ENCODE peak calls at places on chromosomes 5 and 9, in four cellular contexts. V is cardiac muscle cell, F is uterus, T is BJ. U is an unnamed sample.

GRCh38 chr9:87950765-87951488 is 23.4 kb downstream of the CDK20 start:
- DNase-seq in F (no peak), V (peak; percentile 44), T (no peak), U (peak; percentile 44)

GRCh38 chr9:116695441-116695840 is 8.3 kb downstream of the TRIM32 start:
- DNase-seq in F (no peak), T (no peak), V (no peak), U (no peak)

GRCh38 chr9:90960941-90961340 is 159.3 kb downstream of the SYK start:
- DNase-seq in F (no peak), T (no peak), V (no peak), U (peak; percentile 20)

GRCh38 chr5:149962040-149962439 is 1.5 kb downstream of the SLC26A2 start:
- DNase-seq in T (no peak), F (no peak), V (peak; percentile 34), U (peak; percentile 78)

GRCh38 chr5:106262395-106262794 is 1408.3 kb downstream of the EFNA5 start:
- DNase-seq in T (no peak), F (no peak), V (no peak), U (no peak)

GRCh38 chr9:94802795-94803194 is 76.3 kb downstream of the AOPEP start:
- DNase-seq in V (no peak), F (no peak), T (no peak), U (no peak)

GRCh38 chr5:176529824-176530195 is 7.4 kb downstream of the RNF44 start:
- DNase-seq in V (no peak), T (no peak), F (no peak), U (no peak)

GRCh38 chr5:122492675-122493074 is 180.6 kb downstream of the SNCAIP start:
- DNase-seq in V (no peak), T (no peak), F (no peak), U (no peak)

GRCh38 chr9:12503606-12504122 is 189.5 kb upstream of the TYRP1 start:
- DNase-seq in V (no peak), F (no peak), T (no peak), U (no peak)

GRCh38 chr5:59709346-59709821 is 184.1 kb downstream of the PDE4D start:
- DNase-seq in T (no peak), V (no peak), F (no peak), U (no peak)

GRCh38 chr5:172086312-172086975 is 80.0 kb upstream of the FBXW11 start:
- DNase-seq in F (no peak), T (no peak), V (no peak), U (no peak)

GRCh38 chr9:133306242-133307194 is 29.5 kb downstream of the SURF6 start:
- DNase-seq in F (no peak), V (no peak), T (no peak), U (no peak)

GRCh38 chr9:85884236-85884635 is 56.7 kb upstream of the NAA35 start:
- DNase-seq in F (no peak), V (no peak), T (no peak), U (no peak)

GRCh38 chr9:111525056-111525977 is at the start of gene ZNF483:
- DNase-seq in F (peak; percentile 83), V (peak; percentile 91), T (peak; percentile 13), U (peak; percentile 72)

GRCh38 chr5:28328691-28329090 is 1290.3 kb upstream of the CDH9 start:
- DNase-seq in T (no peak), V (no peak), F (no peak), U (no peak)

GRCh38 chr9:93684161-93684765 is 107.9 kb downstream of the PHF2 start:
- DNase-seq in F (no peak), T (no peak), V (no peak), U (no peak)

GRCh38 chr9:123611228-123611627 is 255.2 kb downstream of the CRB2 start:
- DNase-seq in T (peak; percentile 19), V (no peak), F (no peak), U (peak; percentile 65)

GRCh38 chr9:130446111-130446861 is 1.5 kb downstream of the ASS1 start:
- DNase-seq in V (peak; percentile 67), T (peak; percentile 90), F (peak; percentile 97), U (peak; percentile 96)

GRCh38 chr9:87250205-87250604 is 247.5 kb upstream of the DAPK1 start:
- DNase-seq in T (no peak), F (no peak), V (no peak), U (no peak)

GRCh38 chr5:34563951-34564705 is 92.0 kb upstream of the RAI14 start:
- DNase-seq in V (no peak), T (no peak), F (peak; percentile 37), U (peak; percentile 61)

GRCh38 chr9:16205455-16205854 is 652.6 kb downstream of the CCDC171 start:
- DNase-seq in V (no peak), T (no peak), F (no peak), U (peak; percentile 52)

GRCh38 chr5:107815109-107815508 is 144.4 kb upstream of the EFNA5 start:
- DNase-seq in T (no peak), V (no peak), F (no peak), U (no peak)

GRCh38 chr9:121026260-121026691 is 23.8 kb downstream of the C5 start:
- DNase-seq in F (no peak), T (no peak), V (no peak), U (no peak)

GRCh38 chr9:134619456-134619982 is 22.1 kb upstream of the COL5A1 start:
- DNase-seq in V (no peak), T (no peak), F (no peak), U (no peak)

GRCh38 chr5:52604151-52604550 is 183.6 kb upstream of the ITGA1 start:
- DNase-seq in T (no peak), F (no peak), V (no peak), U (no peak)

GRCh38 chr5:23257656-23258055 is 249.8 kb upstream of the PRDM9 start:
- DNase-seq in T (no peak), V (no peak), F (no peak), U (no peak)

GRCh38 chr9:137370865-137371520 is 52.0 kb downstream of the EXD3 start:
- DNase-seq in T (no peak), V (no peak), F (no peak), U (no peak)

GRCh38 chr9:128882677-128883590 is 1.0 kb downstream of the LRRC8A start:
- DNase-seq in F (no peak), T (no peak), V (peak; percentile 58), U (no peak)

DNA sequence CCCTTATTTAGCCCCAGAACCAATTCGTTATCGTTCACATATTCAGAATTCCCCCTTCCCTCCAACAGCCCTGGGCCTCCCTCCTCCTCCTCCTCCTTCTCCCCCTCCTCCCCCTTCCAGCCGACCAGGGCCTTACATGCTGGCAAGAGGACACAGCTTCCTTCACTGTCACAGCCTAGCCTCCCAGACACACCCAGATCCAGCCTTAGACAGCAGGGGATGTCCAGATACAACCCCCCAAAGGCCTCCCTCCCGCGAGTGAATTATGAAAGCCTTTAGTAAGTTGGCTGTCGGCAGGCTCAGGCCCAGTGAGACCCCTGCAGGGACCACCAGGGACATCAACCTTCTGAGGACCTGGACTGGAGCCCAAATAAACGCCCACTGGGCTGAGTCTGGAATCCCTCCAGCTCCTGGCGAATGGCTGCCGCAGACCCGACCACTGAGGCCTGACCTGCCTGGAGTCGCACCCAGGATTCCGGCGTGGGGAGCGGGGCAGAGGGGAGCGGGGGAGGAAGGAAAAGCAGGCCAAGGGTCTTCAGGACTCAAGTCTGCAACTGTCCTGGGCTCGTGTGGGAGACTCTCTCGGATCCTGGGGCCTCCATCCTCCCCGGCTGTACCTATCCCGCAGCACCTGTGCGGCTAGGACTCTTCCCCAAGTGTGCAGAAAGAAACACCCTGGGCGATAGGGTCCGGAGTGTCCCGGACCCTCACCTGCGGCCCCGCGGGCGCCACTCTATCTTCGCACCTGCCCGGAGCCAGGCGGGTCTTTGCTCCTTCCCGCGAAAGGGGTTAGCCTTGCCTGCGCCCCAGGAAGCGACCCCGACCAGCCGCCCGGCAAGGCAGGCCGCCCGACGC is 735 bp downstream of the SEPTIN8 start:
- DNase-seq in F (peak; percentile 41), T (no peak), V (peak; percentile 35), U (peak; percentile 47)
- TF ChIP-seq CTCF in F (no peak), T (peak; percentile 8), V (no peak), U (no peak)

GRCh38 chr5:2738700-2739359 is 12.6 kb downstream of the IRX2 start:
- DNase-seq in F (no peak), V (no peak), T (no peak), U (no peak)

GRCh38 chr5:2736872-2737271 is 14.6 kb downstream of the IRX2 start:
- DNase-seq in F (no peak), V (no peak), T (no peak), U (no peak)

GRCh38 chr5:2737273-2738155 is 14.0 kb downstream of the IRX2 start:
- DNase-seq in F (no peak), T (no peak), V (no peak), U (no peak)

GRCh38 chr5:2738156-2738699 is 13.2 kb downstream of the IRX2 start:
- DNase-seq in F (no peak), T (no peak), V (no peak), U (no peak)

GRCh38 chr5:2735996-2736395 is 15.5 kb downstream of the IRX2 start:
- DNase-seq in T (no peak), F (no peak), V (no peak), U (no peak)
- H3K4me3 ChIP-seq in T (no peak overlapping the region), F (no peak overlapping the region), V (no peak overlapping the region), U (no peak overlapping the region)

GRCh38 chr9:108775901-108776306 is 79.9 kb downstream of the ACTL7B start:
- DNase-seq in T (no peak), V (no peak), F (no peak), U (peak; percentile 55)

GRCh38 chr9:108779506-108779905 is 76.3 kb downstream of the ACTL7B start:
- DNase-seq in V (no peak), T (no peak), F (no peak), U (no peak)

GRCh38 chr9:108780949-108781734 is 74.6 kb downstream of the ACTL7B start:
- DNase-seq in F (no peak), V (no peak), T (no peak), U (no peak)

GRCh38 chr9:108776920-108777650 is 78.7 kb downstream of the ACTL7B start:
- DNase-seq in V (no peak), T (no peak), F (no peak), U (peak; percentile 76)
- TF ChIP-seq CTCF in V (peak; percentile 44), T (peak; percentile 41), F (no peak), U (peak; percentile 40)

GRCh38 chr5:134079748-134080581 is 34.5 kb upstream of the TCF7 start:
- DNase-seq in V (no peak), T (no peak), F (no peak), U (no peak)
- H3K4me3 ChIP-seq in V (no peak overlapping the region), T (no peak overlapping the region), F (no peak overlapping the region), U (no peak overlapping the region)

DNA sequence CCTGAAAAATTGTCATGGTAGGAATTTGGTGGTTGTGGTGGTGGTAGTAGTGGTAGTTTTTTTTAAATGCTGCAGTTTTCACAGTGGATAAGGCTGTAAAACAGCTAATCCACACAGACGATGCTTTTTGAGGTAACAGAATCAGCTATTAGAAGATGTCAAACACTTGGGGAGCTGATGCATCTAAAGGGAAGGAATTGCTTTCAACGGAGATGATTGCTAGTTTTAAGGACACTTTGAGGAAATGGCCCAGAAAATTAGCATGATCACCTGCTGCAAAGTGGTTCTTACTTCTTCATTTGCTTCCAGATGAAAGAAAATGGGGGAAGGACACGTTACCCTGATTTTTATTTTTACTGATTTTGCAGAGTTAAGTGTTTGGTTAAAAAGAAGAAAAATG is 178.2 kb upstream of the ATP10B start:
- DNase-seq in F (no peak), V (no peak), T (no peak), U (no peak)
- TF ChIP-seq CTCF in F (no peak), V (no peak), T (no peak), U (no peak)